ENCODE peak calls at places on chromosomes 5 and 9, in seven cellular contexts. One of them, this sample, is unnamed.

GRCh38 chr9:35110327-35110758 is 5.3 kb downstream of the ATOSB start:
- DNase-seq in prostate gland: no peak
- DNase-seq in tibial artery: peak
- DNase-seq in upper lobe of left lung: no peak
- DNase-seq in right atrium auricular region: no peak
- DNase-seq in lung: no peak
- DNase-seq in brain microvascular endothelial cell: peak
- DNase-seq in this sample: no peak

GRCh38 chr5:171908638-171909037 is 97.8 kb downstream of the FBXW11 start:
- DNase-seq in tibial artery: no peak
- DNase-seq in lung: no peak
- DNase-seq in brain microvascular endothelial cell: no peak
- DNase-seq in prostate gland: peak
- DNase-seq in right atrium auricular region: no peak
- DNase-seq in upper lobe of left lung: no peak
- DNase-seq in this sample: no peak

GRCh38 chr9:121833061-121833460 is 181.6 kb downstream of the DAB2IP start:
- DNase-seq in lung: no peak
- DNase-seq in tibial artery: no peak
- DNase-seq in prostate gland: no peak
- DNase-seq in right atrium auricular region: no peak
- DNase-seq in brain microvascular endothelial cell: no peak
- DNase-seq in upper lobe of left lung: no peak
- DNase-seq in this sample: peak

GRCh38 chr5:39353714-39354399 is 10.4 kb downstream of the C9 start:
- DNase-seq in upper lobe of left lung: no peak
- DNase-seq in tibial artery: no peak
- DNase-seq in brain microvascular endothelial cell: no peak
- DNase-seq in right atrium auricular region: no peak
- DNase-seq in prostate gland: no peak
- DNase-seq in lung: no peak
- DNase-seq in this sample: no peak

GRCh38 chr9:6842584-6842947 is 84.8 kb downstream of the KDM4C start:
- DNase-seq in brain microvascular endothelial cell: peak
- DNase-seq in prostate gland: no peak
- DNase-seq in tibial artery: no peak
- DNase-seq in lung: no peak
- DNase-seq in right atrium auricular region: no peak
- DNase-seq in upper lobe of left lung: no peak
- DNase-seq in this sample: no peak

GRCh38 chr9:78574354-78575036 is 277.6 kb downstream of the PSAT1 start:
- DNase-seq in upper lobe of left lung: no peak
- DNase-seq in tibial artery: no peak
- DNase-seq in brain microvascular endothelial cell: no peak
- DNase-seq in prostate gland: no peak
- DNase-seq in lung: no peak
- DNase-seq in right atrium auricular region: no peak
- DNase-seq in this sample: no peak

GRCh38 chr5:43773032-43773830 is 170.3 kb downstream of the NNT start:
- DNase-seq in right atrium auricular region: no peak
- DNase-seq in brain microvascular endothelial cell: peak
- DNase-seq in prostate gland: no peak
- DNase-seq in lung: no peak
- DNase-seq in upper lobe of left lung: no peak
- DNase-seq in tibial artery: no peak
- DNase-seq in this sample: no peak

GRCh38 chr9:26975728-26976707 is 19.8 kb downstream of the IFT74 start:
- DNase-seq in upper lobe of left lung: no peak
- DNase-seq in lung: no peak
- DNase-seq in brain microvascular endothelial cell: peak
- DNase-seq in prostate gland: no peak
- DNase-seq in right atrium auricular region: no peak
- DNase-seq in tibial artery: no peak
- DNase-seq in this sample: no peak

GRCh38 chr9:76624381-76625048 is 139.7 kb upstream of the PCA3 start:
- DNase-seq in tibial artery: no peak
- DNase-seq in prostate gland: no peak
- DNase-seq in right atrium auricular region: no peak
- DNase-seq in lung: no peak
- DNase-seq in upper lobe of left lung: no peak
- DNase-seq in brain microvascular endothelial cell: no peak
- DNase-seq in this sample: no peak

GRCh38 chr9:114070188-114071103 is 7.7 kb downstream of the AMBP start:
- DNase-seq in tibial artery: peak
- DNase-seq in brain microvascular endothelial cell: no peak
- DNase-seq in prostate gland: no peak
- DNase-seq in lung: no peak
- DNase-seq in right atrium auricular region: no peak
- DNase-seq in upper lobe of left lung: peak
- DNase-seq in this sample: no peak

GRCh38 chr9:114069476-114070187 is 8.5 kb downstream of the AMBP start:
- DNase-seq in lung: no peak
- DNase-seq in prostate gland: no peak
- DNase-seq in tibial artery: peak
- DNase-seq in upper lobe of left lung: no peak
- DNase-seq in brain microvascular endothelial cell: no peak
- DNase-seq in right atrium auricular region: no peak
- DNase-seq in this sample: no peak

GRCh38 chr9:114075602-114076001 is 2.5 kb downstream of the AMBP start:
- DNase-seq in lung: no peak
- DNase-seq in brain microvascular endothelial cell: no peak
- DNase-seq in right atrium auricular region: no peak
- DNase-seq in prostate gland: no peak
- DNase-seq in upper lobe of left lung: no peak
- DNase-seq in tibial artery: no peak
- DNase-seq in this sample: no peak

GRCh38 chr9:114071197-114071795 is 6.8 kb downstream of the AMBP start:
- DNase-seq in brain microvascular endothelial cell: no peak
- DNase-seq in right atrium auricular region: no peak
- DNase-seq in upper lobe of left lung: peak
- DNase-seq in lung: no peak
- DNase-seq in prostate gland: peak
- DNase-seq in tibial artery: peak
- DNase-seq in this sample: no peak

GRCh38 chr9:114072181-114073140 is 5.6 kb downstream of the AMBP start:
- DNase-seq in lung: peak
- DNase-seq in upper lobe of left lung: no peak
- DNase-seq in right atrium auricular region: peak
- DNase-seq in brain microvascular endothelial cell: no peak
- DNase-seq in prostate gland: peak
- DNase-seq in tibial artery: peak
- DNase-seq in this sample: no peak
- TF ChIP-seq CTCF in lung: no peak
- TF ChIP-seq CTCF in upper lobe of left lung: no peak
- TF ChIP-seq CTCF in right atrium auricular region: no peak
- TF ChIP-seq CTCF in brain microvascular endothelial cell: no peak
- TF ChIP-seq CTCF in prostate gland: no peak
- TF ChIP-seq CTCF in tibial artery: no peak
- TF ChIP-seq CTCF in this sample: no peak

DNA sequence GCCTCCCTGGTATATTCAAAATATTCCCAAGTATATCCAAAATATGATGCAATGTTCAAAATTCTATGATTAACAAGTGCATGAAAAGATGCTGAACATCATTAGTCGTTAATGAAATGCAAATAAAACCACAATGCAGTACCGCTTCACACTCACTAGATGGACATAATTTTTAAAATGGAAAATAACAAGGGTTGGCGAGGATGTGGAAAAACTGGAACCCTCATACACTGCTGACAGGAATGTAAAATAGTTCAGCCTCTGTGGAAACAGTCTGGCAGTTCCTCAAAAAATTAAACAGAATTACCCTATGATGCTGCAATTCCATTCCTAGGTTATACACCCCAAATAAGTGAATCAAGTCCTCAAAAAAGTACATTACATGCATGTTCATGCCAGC is 36.1 kb upstream of the MYOT start:
- DNase-seq in tibial artery: no peak
- DNase-seq in right atrium auricular region: no peak
- DNase-seq in prostate gland: no peak
- DNase-seq in lung: no peak
- DNase-seq in upper lobe of left lung: no peak
- DNase-seq in brain microvascular endothelial cell: no peak
- DNase-seq in this sample: no peak
- TF ChIP-seq CTCF in tibial artery: peak
- TF ChIP-seq CTCF in right atrium auricular region: no peak
- TF ChIP-seq CTCF in prostate gland: no peak
- TF ChIP-seq CTCF in lung: no peak
- TF ChIP-seq CTCF in upper lobe of left lung: no peak
- TF ChIP-seq CTCF in brain microvascular endothelial cell: peak
- TF ChIP-seq CTCF in this sample: no peak

GRCh38 chr9:125025584-125025983 is 84.7 kb upstream of the GOLGA1 start:
- DNase-seq in upper lobe of left lung: no peak
- DNase-seq in prostate gland: no peak
- DNase-seq in lung: no peak
- DNase-seq in right atrium auricular region: no peak
- DNase-seq in tibial artery: no peak
- DNase-seq in brain microvascular endothelial cell: no peak
- DNase-seq in this sample: no peak

GRCh38 chr9:125024917-125025316 is 84.0 kb upstream of the GOLGA1 start:
- DNase-seq in right atrium auricular region: no peak
- DNase-seq in brain microvascular endothelial cell: no peak
- DNase-seq in prostate gland: no peak
- DNase-seq in tibial artery: no peak
- DNase-seq in upper lobe of left lung: no peak
- DNase-seq in lung: no peak
- DNase-seq in this sample: no peak

GRCh38 chr9:125021069-125021468 is 80.2 kb upstream of the GOLGA1 start:
- DNase-seq in brain microvascular endothelial cell: no peak
- DNase-seq in lung: no peak
- DNase-seq in tibial artery: no peak
- DNase-seq in prostate gland: no peak
- DNase-seq in right atrium auricular region: no peak
- DNase-seq in upper lobe of left lung: no peak
- DNase-seq in this sample: no peak
- TF ChIP-seq CTCF in brain microvascular endothelial cell: no peak
- TF ChIP-seq CTCF in lung: no peak
- TF ChIP-seq CTCF in tibial artery: no peak
- TF ChIP-seq CTCF in prostate gland: no peak
- TF ChIP-seq CTCF in right atrium auricular region: no peak
- TF ChIP-seq CTCF in upper lobe of left lung: no peak
- TF ChIP-seq CTCF in this sample: no peak

GRCh38 chr9:92535940-92536850 is at the start of gene ECM2:
- DNase-seq in lung: no peak
- DNase-seq in upper lobe of left lung: no peak
- DNase-seq in tibial artery: no peak
- DNase-seq in brain microvascular endothelial cell: peak
- DNase-seq in right atrium auricular region: no peak
- DNase-seq in prostate gland: no peak
- DNase-seq in this sample: no peak
- TF ChIP-seq CTCF in lung: no peak
- TF ChIP-seq CTCF in upper lobe of left lung: no peak
- TF ChIP-seq CTCF in tibial artery: no peak
- TF ChIP-seq CTCF in brain microvascular endothelial cell: no peak
- TF ChIP-seq CTCF in right atrium auricular region: no peak
- TF ChIP-seq CTCF in prostate gland: no peak
- TF ChIP-seq CTCF in this sample: no peak

DNA sequence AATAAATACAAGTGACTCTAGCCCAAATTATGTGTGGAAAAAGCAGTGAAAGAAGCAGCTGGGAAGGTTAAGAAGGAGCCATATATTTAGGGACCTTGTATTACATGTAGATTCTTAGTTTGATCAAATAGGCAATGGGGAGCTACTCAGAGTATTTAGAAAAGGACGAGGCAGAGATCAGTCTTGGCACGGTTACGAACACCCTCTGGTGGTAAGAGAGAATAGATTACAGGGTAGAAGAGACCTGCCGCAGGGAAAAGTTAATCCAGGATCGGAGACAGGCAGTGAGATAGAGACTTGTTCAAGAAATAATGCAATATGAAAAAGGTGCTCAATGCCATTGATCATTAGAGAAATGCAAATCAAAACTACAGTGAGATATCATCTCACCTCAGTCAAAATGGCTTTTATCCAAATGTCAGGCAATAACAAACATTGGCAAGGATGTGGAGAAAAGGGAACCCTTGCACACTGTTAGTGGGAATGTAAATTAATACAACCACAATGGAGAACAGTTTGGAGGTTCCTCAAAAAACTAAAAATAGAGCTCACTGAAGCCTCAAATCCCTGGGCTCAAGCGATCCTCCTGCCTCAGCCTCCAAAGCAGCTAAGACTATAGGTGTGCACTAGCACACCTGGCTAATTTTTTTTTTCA is 12.0 kb downstream of the INIP start:
- DNase-seq in prostate gland: peak
- DNase-seq in lung: no peak
- DNase-seq in brain microvascular endothelial cell: peak
- DNase-seq in upper lobe of left lung: no peak
- DNase-seq in tibial artery: no peak
- DNase-seq in right atrium auricular region: no peak
- DNase-seq in this sample: no peak
- TF ChIP-seq CTCF in prostate gland: peak
- TF ChIP-seq CTCF in lung: no peak
- TF ChIP-seq CTCF in brain microvascular endothelial cell: peak
- TF ChIP-seq CTCF in upper lobe of left lung: no peak
- TF ChIP-seq CTCF in tibial artery: peak
- TF ChIP-seq CTCF in right atrium auricular region: no peak
- TF ChIP-seq CTCF in this sample: peak

DNA sequence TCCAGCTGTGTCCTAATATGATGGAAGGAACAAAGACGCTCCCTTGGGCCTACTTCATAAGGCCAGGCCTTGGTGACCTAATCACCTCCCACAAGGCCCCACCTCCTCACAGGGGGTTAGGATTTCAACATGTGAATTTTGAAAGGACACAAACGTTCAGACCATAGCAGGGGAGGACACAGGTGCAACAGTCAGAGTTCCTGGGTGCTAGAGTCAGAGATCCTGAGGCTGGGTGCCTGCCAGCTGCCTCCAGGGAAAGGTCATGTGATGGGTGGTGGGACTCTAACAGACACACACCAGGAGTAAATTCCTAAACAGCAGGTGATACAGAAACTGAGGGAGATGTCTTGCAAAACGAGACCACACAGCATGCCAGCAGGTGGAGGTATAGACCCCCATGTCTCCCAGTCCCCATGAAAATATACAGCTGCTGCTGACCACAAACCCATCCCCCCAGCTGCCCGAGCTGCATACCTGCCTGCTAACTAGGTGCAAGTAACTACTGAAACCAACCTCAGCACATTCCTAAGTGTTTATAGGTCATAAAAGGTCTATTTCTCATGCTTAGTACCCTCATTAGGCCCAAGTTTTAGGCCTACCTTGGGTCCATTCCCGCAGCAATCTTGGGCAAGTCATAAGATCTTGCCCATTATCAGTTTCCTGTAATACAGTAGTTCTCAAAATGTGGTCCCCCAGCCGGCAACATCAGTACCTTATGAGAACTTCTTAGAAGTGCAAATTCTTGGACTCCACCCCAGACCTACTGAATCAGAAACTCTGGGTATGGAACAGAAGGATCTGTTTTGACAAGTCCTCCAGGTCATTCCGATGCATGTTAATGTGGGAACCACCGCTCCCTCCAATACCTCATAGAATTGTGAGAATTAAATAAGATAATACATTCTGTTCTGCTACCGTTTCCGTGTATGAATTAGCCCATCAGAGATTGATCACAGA is 245.3 kb downstream of the ENC1 start:
- DNase-seq in lung: no peak
- DNase-seq in brain microvascular endothelial cell: no peak
- DNase-seq in right atrium auricular region: no peak
- DNase-seq in prostate gland: no peak
- DNase-seq in tibial artery: no peak
- DNase-seq in upper lobe of left lung: no peak
- DNase-seq in this sample: no peak
- TF ChIP-seq CTCF in lung: no peak
- TF ChIP-seq CTCF in brain microvascular endothelial cell: peak
- TF ChIP-seq CTCF in right atrium auricular region: no peak
- TF ChIP-seq CTCF in prostate gland: no peak
- TF ChIP-seq CTCF in tibial artery: no peak
- TF ChIP-seq CTCF in upper lobe of left lung: no peak
- TF ChIP-seq CTCF in this sample: no peak

This sample was measured in osteocyte.